ENCODE peak calls at places on chromosomes 13 and 19, in five cellular contexts. M is gastrocnemius medialis; Q is CD8-positive, alpha-beta T cell; O is lower lobe of right lung; J is tibial artery. F is an unnamed sample.

GRCh38 chr13:20198781-20199180 is 6.0 kb upstream of the GJB2 start:
- DNase-seq in M (no peak), Q (no peak), O (no peak), J (no peak), F (no peak)

GRCh38 chr13:73691891-73692290 is 442.3 kb downstream of the KLF12 start:
- DNase-seq in M (no peak), Q (no peak), O (no peak), J (no peak), F (no peak)

GRCh38 chr19:11227201-11227886 is 12.1 kb upstream of the ANGPTL8 start:
- DNase-seq in M (no peak), Q (no peak), O (no peak), J (no peak), F (no peak)

GRCh38 chr19:38543807-38544568 is 73.8 kb downstream of the MAP4K1 start:
- DNase-seq in M (peak; percentile 69), Q (no peak), O (peak; percentile 76), J (peak; percentile 82), F (peak; percentile 78)

GRCh38 chr19:10729406-10729805 is 11.5 kb downstream of the DNM2 start:
- DNase-seq in M (no peak), Q (no peak), O (no peak), J (no peak), F (no peak)

GRCh38 chr19:12872941-12873890 is 8.0 kb downstream of the DNASE2 start:
- DNase-seq in M (no peak), Q (peak; percentile 58), O (peak; percentile 83), J (peak; percentile 78), F (no peak)

GRCh38 chr13:92390217-92390616 is 836.4 kb upstream of the GPC6 start:
- DNase-seq in M (no peak), Q (no peak), O (no peak), J (no peak), F (no peak)

GRCh38 chr13:20149762-20150161 is 11.1 kb downstream of the GJA3 start:
- DNase-seq in M (no peak), Q (peak; percentile 23), O (no peak), J (no peak), F (no peak)

GRCh38 chr19:15448778-15449619 is 757 bp downstream of the WIZ start:
- DNase-seq in M (no peak), Q (no peak), O (no peak), J (peak; percentile 70), F (no peak)

GRCh38 chr19:2723747-2724146 is 2.6 kb upstream of the DIRAS1 start:
- DNase-seq in M (no peak), Q (no peak), O (no peak), J (no peak), F (no peak)

GRCh38 chr19:17109962-17110598 is 34.5 kb downstream of the MYO9B start:
- DNase-seq in M (peak; percentile 33), Q (peak; percentile 57), O (peak; percentile 86), J (peak; percentile 84), F (peak; percentile 67)

GRCh38 chr13:106350208-106350607 is 185.3 kb downstream of the EFNB2 start:
- DNase-seq in M (no peak), Q (no peak), O (peak; percentile 57), J (no peak), F (no peak)

GRCh38 chr19:37329686-37330085 is 41.2 kb upstream of the ZNF527 start:
- DNase-seq in M (no peak), Q (no peak), O (no peak), J (no peak), F (no peak)

GRCh38 chr19:38425810-38426466 is at the start of gene RASGRP4:
- DNase-seq in M (no peak), Q (no peak), O (peak; percentile 69), J (no peak), F (no peak)

GRCh38 chr19:6225232-6225635 is 54.5 kb downstream of the MLLT1 start:
- DNase-seq in M (no peak), Q (no peak), O (peak; percentile 32), J (no peak), F (no peak)

GRCh38 chr19:16566161-16566560 is 6.1 kb downstream of the SLC35E1 start:
- DNase-seq in M (no peak), Q (peak; percentile 85), O (peak; percentile 47), J (no peak), F (no peak)

GRCh38 chr19:41321600-41322270 is 11.8 kb downstream of the CCDC97 start:
- DNase-seq in M (no peak), Q (no peak), O (no peak), J (no peak), F (no peak)

GRCh38 chr19:30385666-30386065 is 13.5 kb downstream of the ZNF536 start:
- DNase-seq in M (no peak), Q (no peak), O (no peak), J (no peak), F (no peak)

GRCh38 chr19:56577719-56578602 is 10.7 kb downstream of the ZNF470 start:
- DNase-seq in M (no peak), Q (no peak), O (no peak), J (no peak), F (no peak)

DNA sequence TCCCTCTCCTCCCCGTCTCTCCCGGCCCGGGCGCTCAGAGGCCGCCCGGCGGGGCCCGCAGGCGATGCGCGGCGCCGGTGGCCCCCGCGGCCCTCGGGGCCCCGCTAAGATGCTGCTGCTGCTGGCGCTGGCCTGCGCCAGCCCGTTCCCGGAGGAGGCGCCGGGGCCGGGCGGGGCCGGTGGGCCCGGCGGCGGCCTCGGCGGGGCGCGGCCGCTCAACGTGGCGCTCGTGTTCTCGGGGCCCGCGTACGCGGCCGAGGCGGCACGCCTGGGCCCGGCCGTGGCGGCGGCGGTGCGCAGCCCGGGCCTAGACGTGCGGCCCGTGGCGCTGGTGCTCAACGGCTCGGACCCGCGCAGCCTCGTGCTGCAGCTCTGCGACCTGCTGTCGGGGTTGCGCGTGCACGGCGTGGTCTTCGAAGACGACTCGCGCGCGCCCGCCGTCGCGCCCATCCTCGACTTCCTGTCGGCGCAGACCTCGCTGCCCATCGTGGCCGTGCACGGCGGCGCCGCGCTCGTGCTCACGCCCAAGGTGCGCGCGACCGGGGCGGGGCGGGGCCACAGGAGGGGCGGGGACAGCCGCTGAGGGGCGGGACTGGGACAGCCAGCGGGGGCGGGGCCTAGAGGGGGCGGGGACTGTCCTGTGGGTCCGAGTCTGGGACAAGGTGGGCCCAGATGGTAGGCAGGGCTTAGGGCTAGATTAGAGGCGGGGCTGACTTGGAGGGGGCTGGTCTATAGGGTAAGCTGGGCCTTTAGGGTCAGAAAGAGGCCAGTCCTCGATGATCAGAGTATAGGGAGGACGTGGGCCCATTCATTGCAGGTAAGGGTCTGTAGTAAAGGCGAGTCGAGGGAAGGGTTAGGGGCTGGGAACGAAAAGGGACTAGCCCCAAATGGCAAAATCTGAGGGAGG is 5.1 kb downstream of the GRIN2D start:
- DNase-seq in M (no peak), Q (peak; percentile 90), O (peak; percentile 93), J (peak; percentile 81), F (peak; percentile 68)
- H3K4me3 ChIP-seq in M (peak overlapping the region; percentile 31), Q (peak overlapping the region; percentile 45), O (peak overlapping the region; percentile 38), J (peak overlapping the region; percentile 48), F (peak overlapping the region; percentile 23)

DNA sequence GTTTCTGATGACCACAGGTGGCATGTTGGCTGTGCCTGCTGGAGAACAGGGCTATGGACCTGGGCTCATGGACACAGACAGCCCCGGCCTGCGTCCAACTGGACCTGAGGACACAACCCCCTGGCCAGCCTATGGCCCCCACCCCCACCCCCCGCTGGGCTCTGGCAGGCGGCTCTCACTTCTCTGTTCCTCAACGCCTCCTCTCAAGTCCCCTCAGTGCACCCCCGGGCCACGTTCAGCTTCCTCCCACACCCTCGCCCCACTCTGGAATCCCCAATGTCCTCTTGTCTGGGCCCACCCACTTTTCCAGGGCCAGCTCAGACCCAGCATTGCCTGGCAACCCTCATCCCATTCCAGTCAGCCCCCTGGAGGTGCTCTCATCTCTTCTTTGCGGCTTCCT is 130.2 kb upstream of the SPACA7 start:
- DNase-seq in M (no peak), Q (peak; percentile 4), O (no peak), J (no peak), F (peak; percentile 18)
- H3K9me3 ChIP-seq in M (no peaks in the 10 kb centered on the region), Q (no peaks in the 10 kb centered on the region), O (no peaks in the 10 kb centered on the region), J (no peaks in the 10 kb centered on the region), F (no peaks in the 10 kb centered on the region)

GRCh38 chr13:44972956-44973581 is 16.2 kb downstream of the NUFIP1 start:
- DNase-seq in M (no peak), Q (no peak), O (no peak), J (no peak), F (no peak)
- TF ChIP-seq CTCF in M (peak; percentile 47), Q (peak; percentile 42), O (peak; percentile 61), J (peak; percentile 56), F (peak; percentile 72)

DNA sequence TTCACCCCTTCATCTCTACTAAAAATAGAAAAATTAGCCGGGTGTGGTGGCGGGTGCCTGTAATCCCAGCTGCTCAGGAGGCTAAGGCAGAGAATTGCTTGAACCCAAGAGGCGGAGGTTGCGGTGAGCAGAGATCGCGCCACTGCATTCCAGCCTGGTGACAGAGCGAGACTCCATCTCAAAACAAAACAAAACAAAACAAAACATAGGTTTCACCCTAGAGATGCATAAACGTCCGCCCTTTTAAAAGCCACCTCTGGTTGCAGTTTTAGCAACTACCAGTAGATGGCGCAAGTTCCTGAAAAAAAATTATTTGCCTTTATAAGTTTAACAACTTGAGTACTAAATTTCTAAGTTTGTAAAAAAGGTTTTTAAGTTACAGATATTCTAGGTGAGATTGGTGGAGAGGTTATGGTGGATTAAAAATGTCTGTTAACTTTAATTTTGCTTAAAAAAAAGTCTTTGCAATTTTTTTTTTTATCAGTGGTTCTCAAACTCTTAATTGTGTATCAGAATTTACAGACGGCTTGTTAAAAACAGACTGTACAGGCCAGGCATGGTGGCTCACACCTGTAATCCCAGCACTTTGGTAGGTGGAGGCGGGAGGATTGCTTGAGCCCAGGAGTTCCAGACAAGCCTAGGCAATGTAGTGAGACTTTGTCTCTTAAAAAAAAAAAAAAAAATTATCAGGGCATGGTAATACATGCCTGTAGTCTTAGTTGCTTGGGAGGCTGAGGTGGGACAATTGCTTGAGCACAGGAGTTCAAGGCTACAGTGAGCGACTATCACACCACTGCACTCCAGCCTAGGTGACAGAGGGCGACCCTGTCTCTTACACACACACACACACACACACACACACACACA is 42.1 kb downstream of the NAA16 start:
- DNase-seq in M (no peak), Q (peak; percentile 67), O (no peak), J (no peak), F (no peak)
- H3K4me3 ChIP-seq in M (no peak overlapping the region), Q (no peak overlapping the region), O (no peak overlapping the region), J (no peak overlapping the region), F (no peak overlapping the region)

GRCh38 chr19:44254496-44254895 is 5.2 kb upstream of the ZNF233 start:
- DNase-seq in M (no peak), Q (no peak), O (no peak), J (no peak), F (no peak)

GRCh38 chr19:44258835-44259413 is 762 bp upstream of the ZNF233 start:
- DNase-seq in M (no peak), Q (no peak), O (no peak), J (no peak), F (no peak)

GRCh38 chr19:44260343-44260681 is 626 bp downstream of the ZNF233 start:
- DNase-seq in M (no peak), Q (no peak), O (no peak), J (no peak), F (no peak)

GRCh38 chr19:44258139-44258538 is 1.5 kb upstream of the ZNF233 start:
- DNase-seq in M (no peak), Q (no peak), O (no peak), J (no peak), F (no peak)

GRCh38 chr19:44255705-44256411 is 3.8 kb upstream of the ZNF233 start:
- DNase-seq in M (no peak), Q (no peak), O (no peak), J (no peak), F (no peak)
- H3K9me3 ChIP-seq in M (peaks cover 32% of the 10 kb centered on the region), Q (peaks cover 22% of the 10 kb centered on the region), O (peaks cover 96% of the 10 kb centered on the region), J (peaks cover 21% of the 10 kb centered on the region), F (peaks cover 76% of the 10 kb centered on the region)

GRCh38 chr19:50147462-50148423 is 15.3 kb downstream of the IZUMO2 start:
- DNase-seq in M (peak; percentile 76), Q (peak; percentile 79), O (peak; percentile 91), J (peak; percentile 90), F (peak; percentile 90)
- TF ChIP-seq CTCF in M (peak; percentile 66), Q (no peak), O (peak; percentile 32), J (no peak), F (peak; percentile 71)

F was measured in right atrium auricular region.